ENCODE peak calls at places on chromosomes 12 and 14, in nine cellular contexts. D is adipocyte; N is lung; L is naive thymus-derived CD4-positive, alpha-beta T cell; F is thoracic aorta; T is SJCRH30; P is transverse colon; X is BE2C; I is PC-9. H is an unnamed sample. For H3K4me1, the result is how much of the 10 kb centered on the place peaks cover.

GRCh38 chr12:80045594-80045993 is 53.7 kb upstream of the OTOGL start:
- DNase-seq in D (peak), N (no peak), L (no peak), F (no peak), T (no peak), P (no peak), X (no peak), I (no peak), H (no peak)

GRCh38 chr12:76531056-76531455 is 28.5 kb downstream of the OSBPL8 start:
- DNase-seq in D (no peak), N (no peak), L (no peak), F (no peak), T (no peak), P (no peak), X (no peak), I (no peak), H (no peak)

GRCh38 chr12:34335819-34336262 is 313.5 kb downstream of the ALG10 start:
- DNase-seq in D (no peak), N (no peak), L (no peak), F (no peak), T (no peak), P (no peak), X (no peak), I (no peak), H (no peak)

GRCh38 chr14:71739273-71739990 is 192.8 kb upstream of the RGS6 start:
- DNase-seq in D (no peak), N (no peak), L (no peak), F (no peak), T (no peak), P (peak), X (no peak), I (peak), H (no peak)

GRCh38 chr12:68290126-68290525 is 36.7 kb upstream of the IL22 start:
- DNase-seq in D (no peak), N (no peak), L (peak), F (no peak), T (peak), P (no peak), X (no peak), I (peak), H (no peak)

GRCh38 chr12:53211476-53212381 is 4.7 kb upstream of the ITGB7 start:
- DNase-seq in D (no peak), N (no peak), L (no peak), F (no peak), T (no peak), P (no peak), X (peak), I (no peak), H (no peak)

GRCh38 chr12:76633415-76633814 is 73.8 kb upstream of the OSBPL8 start:
- DNase-seq in D (no peak), N (no peak), L (no peak), F (no peak), T (no peak), P (no peak), X (no peak), I (no peak), H (no peak)

GRCh38 chr12:89863332-89863938 is 154.8 kb upstream of the ATP2B1 start:
- DNase-seq in D (no peak), N (no peak), L (peak), F (no peak), T (no peak), P (no peak), X (no peak), I (no peak), H (no peak)

GRCh38 chr12:112218150-112218549 is 92.8 kb downstream of the TRAFD1 start:
- DNase-seq in D (peak), N (no peak), L (no peak), F (no peak), T (no peak), P (no peak), X (no peak), I (no peak), H (no peak)

GRCh38 chr14:21476526-21476924 is 234 bp downstream of the RAB2B start:
- DNase-seq in D (peak), N (peak), L (no peak), F (peak), T (no peak), P (peak), X (no peak), I (no peak), H (no peak)

GRCh38 chr12:92136021-92136735 is 9.5 kb downstream of the BTG1 start:
- DNase-seq in D (no peak), N (no peak), L (no peak), F (no peak), T (no peak), P (no peak), X (no peak), I (no peak), H (no peak)
- H3K4me3 ChIP-seq in D (peak), N (no peak), L (peak), F (peak), T (no peak), P (no peak), X (no peak), I (no peak), H (peak)

DNA sequence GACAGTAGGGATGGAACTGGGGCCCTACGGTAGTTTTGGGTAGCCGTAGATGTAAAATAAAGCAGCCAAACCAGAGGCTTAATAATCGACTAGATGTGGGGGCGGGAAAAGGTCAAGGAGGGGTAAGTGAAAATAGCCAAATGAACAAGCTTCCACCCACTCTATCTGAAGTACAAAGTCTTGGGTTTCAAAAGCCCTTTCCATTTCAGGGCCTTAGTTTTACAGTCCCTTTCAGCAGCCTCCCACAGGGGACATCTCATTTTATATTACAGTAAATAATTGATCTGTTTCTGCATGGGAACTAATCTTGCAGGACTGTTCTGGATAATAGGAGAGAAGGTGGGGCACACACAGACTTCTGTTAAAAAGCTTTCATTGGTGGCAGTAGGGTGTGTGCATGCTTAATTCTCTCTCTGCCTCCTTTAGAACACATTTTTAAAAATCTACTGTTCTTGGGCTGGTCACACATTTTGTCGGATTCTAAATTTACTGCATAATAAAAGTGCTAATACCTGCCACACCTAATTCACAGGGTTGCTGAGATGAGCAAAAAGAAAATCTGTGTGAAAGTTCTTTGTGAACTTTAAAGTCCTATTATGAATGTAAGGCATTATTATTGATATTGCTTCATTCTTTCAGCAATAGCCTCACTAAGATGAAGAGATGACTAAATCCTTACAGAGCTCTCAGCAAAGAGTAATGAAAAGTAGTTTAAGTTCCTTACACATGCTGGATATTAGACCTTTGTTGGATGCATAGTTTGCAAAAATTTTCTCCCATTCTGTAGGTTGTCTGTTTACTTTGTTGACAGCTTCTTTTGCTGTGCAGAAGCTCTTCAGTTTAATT is 104.6 kb downstream of the ITPR2 start:
- DNase-seq in D (no peak), N (no peak), L (no peak), F (no peak), T (no peak), P (no peak), X (no peak), I (no peak), H (no peak)
- H3K4me1 ChIP-seq in D (under half), N (under half), L (under half), F (under half), T (under half), P (under half), X (under half), I (under half), H (half or more)

DNA sequence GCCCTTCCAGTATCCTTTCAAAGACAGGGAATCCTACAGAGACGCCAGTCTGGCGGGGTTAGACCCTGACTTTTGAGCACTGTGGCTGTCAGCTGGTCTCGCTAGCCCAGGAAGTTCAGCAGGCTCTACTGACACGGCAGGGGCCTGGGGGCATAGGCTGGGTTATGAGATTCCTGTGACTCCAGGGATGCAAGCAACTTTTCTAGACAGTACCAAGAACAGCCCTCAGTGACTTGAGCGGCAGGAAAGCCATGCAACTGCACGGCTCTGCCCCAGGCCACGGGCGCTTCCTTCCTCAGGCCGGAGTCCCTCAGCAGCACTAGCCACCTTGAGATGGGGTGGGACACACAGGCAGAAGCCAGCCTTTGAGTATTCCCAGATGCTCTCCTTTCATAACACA is 5.1 kb upstream of the SIVA1 start:
- DNase-seq in D (no peak), N (no peak), L (no peak), F (no peak), T (no peak), P (no peak), X (no peak), I (no peak), H (no peak)
- H3K4me3 ChIP-seq in D (no peak), N (no peak), L (no peak), F (no peak), T (no peak), P (no peak), X (no peak), I (no peak), H (no peak)

DNA sequence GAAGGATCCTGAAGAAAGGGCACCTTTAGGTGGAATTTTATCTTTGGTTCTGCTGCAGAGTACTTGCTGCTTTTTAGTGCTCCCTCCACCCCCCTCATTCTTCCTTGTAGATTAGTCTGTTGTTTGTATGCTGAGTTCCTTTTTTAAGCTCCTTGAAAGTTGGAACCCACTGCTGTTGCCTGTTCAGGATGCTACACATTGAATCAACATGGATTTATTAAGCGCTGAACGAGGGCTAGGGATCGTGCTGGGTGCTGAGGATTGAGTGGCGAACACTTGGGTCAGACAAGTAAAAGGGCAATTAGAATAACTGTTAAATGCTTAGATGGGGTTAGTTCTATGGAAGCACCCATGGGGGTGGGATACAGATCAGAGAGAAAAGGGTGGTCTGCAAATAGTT is 907 bp upstream of the AMN1 start:
- DNase-seq in D (no peak), N (no peak), L (no peak), F (no peak), T (no peak), P (no peak), X (no peak), I (no peak), H (no peak)
- H3K4me1 ChIP-seq in D (under half), N (under half), L (under half), F (under half), T (under half), P (under half), X (under half), I (under half), H (under half)

GRCh38 chr14:20455355-20456300 is 602 bp downstream of the APEX1 start:
- DNase-seq in D (peak), N (no peak), L (no peak), F (no peak), T (no peak), P (no peak), X (no peak), I (peak), H (no peak)

GRCh38 chr14:20456971-20457370 is 1.9 kb downstream of the APEX1 start:
- DNase-seq in D (no peak), N (no peak), L (no peak), F (no peak), T (no peak), P (no peak), X (no peak), I (no peak), H (no peak)

GRCh38 chr14:20461230-20462141 is at the start of gene PIP4P1:
- DNase-seq in D (peak), N (peak), L (peak), F (peak), T (peak), P (peak), X (peak), I (peak), H (peak)

GRCh38 chr14:20458031-20458789 is 3.0 kb downstream of the PIP4P1 start:
- DNase-seq in D (no peak), N (no peak), L (no peak), F (no peak), T (no peak), P (no peak), X (no peak), I (no peak), H (no peak)

GRCh38 chr14:20460458-20461229 is 590 bp downstream of the PIP4P1 start:
- DNase-seq in D (no peak), N (peak), L (peak), F (no peak), T (no peak), P (peak), X (peak), I (peak), H (no peak)
- H3K4me3 ChIP-seq in D (peak), N (peak), L (peak), F (peak), T (peak), P (peak), X (peak), I (peak), H (peak)

GRCh38 chr14:35306114-35306513 is 13.9 kb downstream of the PSMA6 start:
- DNase-seq in D (no peak), N (no peak), L (no peak), F (no peak), T (no peak), P (no peak), X (no peak), I (no peak), H (no peak)
- H3K4me1 ChIP-seq in D (under half), N (under half), L (under half), F (under half), T (under half), P (under half), X (under half), I (under half), H (under half)